ENCODE peak calls at places on chromosomes 5 and 9, in seven cellular contexts. E is trophoblast cell; D is ascending aorta; F is HepG2; O is RWPE1; L is pancreas; Z is CD4-positive, CD25-positive, alpha-beta regulatory T cell. B is an unnamed sample.

GRCh38 chr5:171355302-171355724 is 32.3 kb upstream of the NPM1 start:
- DNase-seq in E (no peak), D (no peak), F (no peak), O (no peak), L (no peak), Z (peak; percentile 33), B (no peak)

GRCh38 chr5:172939045-172939444 is 20.2 kb upstream of the RPL26L1 start:
- DNase-seq in E (peak; percentile 34), D (no peak), F (peak; percentile 45), O (no peak), L (peak; percentile 29), Z (no peak), B (no peak)

GRCh38 chr5:78591227-78591626 is 57.3 kb downstream of the LHFPL2 start:
- DNase-seq in E (no peak), D (no peak), F (peak; percentile 54), O (peak; percentile 64), L (no peak), Z (no peak), B (no peak)

GRCh38 chr9:121529237-121529987 is 29.8 kb upstream of the GGTA1 start:
- DNase-seq in E (no peak), D (peak; percentile 82), F (no peak), O (peak; percentile 91), L (peak; percentile 80), Z (no peak), B (peak; percentile 21)

GRCh38 chr9:135736265-135736978 is 34.4 kb downstream of the KCNT1 start:
- DNase-seq in E (no peak), D (no peak), F (no peak), O (no peak), L (no peak), Z (no peak), B (no peak)

GRCh38 chr5:54996476-54996875 is 11.1 kb upstream of the ESM1 start:
- DNase-seq in E (no peak), D (no peak), F (no peak), O (no peak), L (no peak), Z (no peak), B (no peak)

GRCh38 chr5:35988529-35988928 is 2.7 kb downstream of the UGT3A1 start:
- DNase-seq in E (no peak), D (no peak), F (no peak), O (no peak), L (no peak), Z (no peak), B (no peak)

GRCh38 chr9:85502815-85503643 is 238.7 kb downstream of the AGTPBP1 start:
- DNase-seq in E (no peak), D (no peak), F (no peak), O (no peak), L (no peak), Z (no peak), B (no peak)

GRCh38 chr5:172524573-172525021 is 70.3 kb upstream of the SH3PXD2B start:
- DNase-seq in E (peak; percentile 14), D (no peak), F (no peak), O (no peak), L (no peak), Z (no peak), B (no peak)

GRCh38 chr9:34334337-34334824 is 5.0 kb downstream of the NUDT2 start:
- DNase-seq in E (no peak), D (no peak), F (peak; percentile 89), O (no peak), L (no peak), Z (no peak), B (peak; percentile 52)

GRCh38 chr5:159459951-159460538 is 129.8 kb upstream of the IL12B start:
- DNase-seq in E (peak; percentile 43), D (no peak), F (no peak), O (no peak), L (no peak), Z (no peak), B (no peak)

GRCh38 chr5:151697452-151697851 is 10.7 kb upstream of the SPARC start:
- DNase-seq in E (no peak), D (no peak), F (no peak), O (no peak), L (no peak), Z (no peak), B (no peak)
- H3K27ac ChIP-seq in E (peak overlapping the region; percentile 98), D (peak overlapping the region; percentile 98), F (no peak overlapping the region), O (peak overlapping the region; percentile 91), L (no peak overlapping the region), Z (no peak overlapping the region), B (no peak overlapping the region)

GRCh38 chr9:87792831-87793288 is 66.9 kb downstream of the CTSL start:
- DNase-seq in E (peak; percentile 96), D (peak; percentile 72), F (peak; percentile 46), O (peak; percentile 81), L (no peak), Z (no peak), B (no peak)

GRCh38 chr9:87798276-87798833 is 72.4 kb downstream of the CTSL start:
- DNase-seq in E (peak; percentile 35), D (no peak), F (no peak), O (no peak), L (no peak), Z (no peak), B (no peak)

GRCh38 chr9:87795178-87795577 is 69.3 kb downstream of the CTSL start:
- DNase-seq in E (peak; percentile 18), D (no peak), F (no peak), O (no peak), L (no peak), Z (no peak), B (no peak)

GRCh38 chr9:87796232-87796631 is 70.3 kb downstream of the CTSL start:
- DNase-seq in E (no peak), D (no peak), F (no peak), O (no peak), L (no peak), Z (no peak), B (no peak)

DNA sequence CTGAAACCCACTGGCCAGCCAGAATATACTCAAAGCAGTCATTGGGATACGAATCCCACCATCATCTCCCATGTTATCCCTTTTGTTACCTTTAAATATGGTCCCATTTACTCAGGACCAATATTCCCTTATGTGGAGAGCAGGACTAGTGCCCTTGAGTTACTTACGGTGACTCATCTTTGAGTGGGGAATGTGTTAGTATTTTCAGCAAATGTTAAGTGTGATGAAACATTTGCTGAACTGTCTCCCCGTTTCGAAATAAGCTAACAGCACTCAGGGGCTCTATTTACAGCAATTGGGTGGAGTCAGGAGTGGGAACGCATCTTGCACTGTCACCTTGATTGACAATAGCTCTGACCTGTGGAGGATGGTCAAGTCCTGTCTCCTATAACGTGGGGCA is 67.4 kb downstream of the CTSL start:
- DNase-seq in E (peak; percentile 83), D (no peak), F (peak; percentile 85), O (peak; percentile 75), L (no peak), Z (no peak), B (no peak)
- H3K27ac ChIP-seq in E (no peak overlapping the region), D (no peak overlapping the region), F (no peak overlapping the region), O (peak overlapping the region; percentile 69), L (no peak overlapping the region), Z (no peak overlapping the region), B (no peak overlapping the region)

GRCh38 chr5:87126869-87127268 is 140.8 kb upstream of the RASA1 start:
- DNase-seq in E (no peak), D (no peak), F (no peak), O (no peak), L (no peak), Z (no peak), B (no peak)
- H3K27ac ChIP-seq in E (no peak overlapping the region), D (no peak overlapping the region), F (no peak overlapping the region), O (no peak overlapping the region), L (no peak overlapping the region), Z (no peak overlapping the region), B (no peak overlapping the region)

GRCh38 chr9:69121155-69122085 is 52.7 kb upstream of the TJP2 start:
- DNase-seq in E (peak; percentile 34), D (no peak), F (peak; percentile 72), O (peak; percentile 54), L (peak; percentile 82), Z (no peak), B (peak; percentile 27)
- H3K27ac ChIP-seq in E (peak overlapping the region; percentile 100), D (peak overlapping the region; percentile 84), F (peak overlapping the region; percentile 99), O (peak overlapping the region; percentile 95), L (peak overlapping the region; percentile 98), Z (no peak overlapping the region), B (peak overlapping the region; percentile 86)

DNA sequence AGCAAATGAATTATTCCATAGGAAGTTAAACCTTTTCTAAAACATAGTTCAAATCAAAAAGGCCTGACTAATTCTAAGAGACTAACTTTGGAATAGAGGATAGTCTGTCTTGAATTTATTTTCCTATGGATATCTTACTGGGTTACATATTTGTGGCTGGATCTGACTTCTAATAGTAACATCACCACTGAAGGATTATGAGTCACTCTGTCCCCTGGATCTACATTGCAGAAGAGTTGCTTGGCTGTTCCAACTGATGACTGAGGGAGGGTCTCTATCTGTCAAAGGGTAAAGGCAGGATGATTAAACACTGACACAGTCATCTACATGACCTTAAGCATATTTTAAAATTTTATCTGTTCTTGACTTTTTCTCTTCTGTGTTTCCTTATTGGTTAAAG is 119.6 kb upstream of the FST start:
- DNase-seq in E (no peak), D (no peak), F (no peak), O (peak; percentile 90), L (no peak), Z (no peak), B (no peak)
- H3K27ac ChIP-seq in E (no peak overlapping the region), D (peak overlapping the region; percentile 33), F (no peak overlapping the region), O (no peak overlapping the region), L (no peak overlapping the region), Z (no peak overlapping the region), B (no peak overlapping the region)

GRCh38 chr5:143331956-143332355 is 71.5 kb downstream of the NR3C1 start:
- DNase-seq in E (no peak), D (no peak), F (no peak), O (no peak), L (no peak), Z (no peak), B (no peak)

GRCh38 chr5:143322931-143323330 is 80.6 kb downstream of the NR3C1 start:
- DNase-seq in E (peak; percentile 36), D (no peak), F (no peak), O (no peak), L (no peak), Z (no peak), B (no peak)

GRCh38 chr5:143329843-143330242 is 73.6 kb downstream of the NR3C1 start:
- DNase-seq in E (no peak), D (no peak), F (no peak), O (no peak), L (no peak), Z (no peak), B (no peak)

GRCh38 chr5:143328589-143329220 is 74.8 kb downstream of the NR3C1 start:
- DNase-seq in E (no peak), D (no peak), F (no peak), O (no peak), L (no peak), Z (no peak), B (no peak)
- H3K27ac ChIP-seq in E (no peak overlapping the region), D (no peak overlapping the region), F (no peak overlapping the region), O (no peak overlapping the region), L (no peak overlapping the region), Z (no peak overlapping the region), B (no peak overlapping the region)

DNA sequence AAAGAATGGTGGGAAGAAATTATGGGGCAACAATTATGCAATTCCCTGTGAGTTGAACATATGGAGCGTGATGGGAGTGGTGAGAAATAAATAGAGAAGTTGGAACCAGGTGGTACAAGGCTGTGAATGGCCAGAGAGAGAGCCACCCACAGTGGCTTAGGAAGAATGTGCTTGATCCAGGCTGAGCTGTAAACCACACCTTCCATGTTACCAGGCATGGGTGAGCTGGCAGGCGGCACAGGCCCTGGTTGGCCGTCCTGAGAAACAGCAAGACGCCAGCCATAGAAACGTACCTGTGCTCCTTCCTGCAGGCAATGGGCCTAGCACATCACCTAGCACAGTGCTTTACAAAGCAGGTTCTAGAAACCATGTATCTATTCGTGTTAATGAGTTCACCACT is 74.3 kb downstream of the EPB41L4B start:
- DNase-seq in E (no peak), D (no peak), F (no peak), O (no peak), L (peak; percentile 88), Z (no peak), B (no peak)
- H3K27ac ChIP-seq in E (no peak overlapping the region), D (no peak overlapping the region), F (no peak overlapping the region), O (no peak overlapping the region), L (peak overlapping the region; percentile 82), Z (no peak overlapping the region), B (no peak overlapping the region)

GRCh38 chr5:149636191-149636860 is 55.0 kb downstream of the ARHGEF37 start:
- DNase-seq in E (no peak), D (no peak), F (no peak), O (no peak), L (no peak), Z (no peak), B (no peak)
- H3K27ac ChIP-seq in E (no peak overlapping the region), D (no peak overlapping the region), F (no peak overlapping the region), O (peak overlapping the region; percentile 67), L (no peak overlapping the region), Z (no peak overlapping the region), B (no peak overlapping the region)